ENCODE peak calls at places on chromosomes 4 and X, in five cellular contexts. F is uterus; T is naive thymus-derived CD4-positive, alpha-beta T cell; W is PC-9; U is CD8-positive, alpha-beta T cell. P is an unnamed sample.

GRCh38 chr4:177879851-177880250 is 437.6 kb upstream of the AGA start:
- DNase-seq in T (no peak), U (no peak), F (no peak), W (no peak), P (no peak)

GRCh38 chrX:114774691-114775090 is 190.8 kb downstream of the HTR2C start:
- DNase-seq in W (no peak), F (no peak), T (no peak), U (no peak), P (no peak)

GRCh38 chrX:51420610-51421009 is 75.8 kb downstream of the NUDT11 start:
- DNase-seq in T (peak; percentile 53), W (no peak), F (no peak), U (no peak), P (no peak)

GRCh38 chr4:139841464-139842195 is 176.0 kb downstream of the MGST2 start:
- DNase-seq in T (no peak), W (no peak), F (no peak), U (no peak), P (no peak)

GRCh38 chr4:124694306-124694705 is 18.2 kb downstream of the ANKRD50 start:
- DNase-seq in F (no peak), W (no peak), T (no peak), U (no peak), P (no peak)

GRCh38 chr4:89398146-89398545 is 90.5 kb upstream of the GPRIN3 start:
- DNase-seq in U (no peak), W (no peak), T (no peak), F (no peak), P (no peak)

GRCh38 chrX:137405449-137406140 is 160.3 kb upstream of the ZIC3 start:
- DNase-seq in U (no peak), F (no peak), W (no peak), T (no peak), P (no peak)

GRCh38 chr4:9962611-9963314 is 58.5 kb downstream of the SLC2A9 start:
- DNase-seq in W (no peak), T (no peak), F (no peak), U (no peak), P (no peak)

GRCh38 chr4:154317600-154317999 is 174.0 kb downstream of the DCHS2 start:
- DNase-seq in U (no peak), F (no peak), T (no peak), W (no peak), P (no peak)

GRCh38 chr4:151169223-151169622 is 69.8 kb downstream of the RPS3A start:
- DNase-seq in F (peak; percentile 92), T (no peak), W (no peak), U (no peak), P (no peak)

GRCh38 chrX:10467793-10468192 is 152.6 kb downstream of the MID1 start:
- DNase-seq in T (no peak), F (no peak), U (no peak), W (no peak), P (no peak)

GRCh38 chr4:177461606-177462005 is 19.4 kb upstream of the AGA start:
- DNase-seq in W (no peak), U (no peak), T (no peak), F (no peak), P (no peak)

GRCh38 chrX:111170017-111170416 is 74.0 kb downstream of the PAK3 start:
- DNase-seq in U (no peak), W (no peak), T (no peak), F (no peak), P (no peak)

GRCh38 chr4:24114444-24114843 is 224.6 kb upstream of the PPARGC1A start:
- DNase-seq in W (no peak), F (no peak), U (no peak), T (no peak), P (no peak)

GRCh38 chr4:22237846-22238513 is 277.9 kb downstream of the ADGRA3 start:
- DNase-seq in U (no peak), T (no peak), F (no peak), W (no peak), P (no peak)

GRCh38 chrX:10797493-10797892 is 177.1 kb upstream of the MID1 start:
- DNase-seq in W (no peak), U (no peak), F (no peak), T (no peak), P (no peak)

GRCh38 chr4:16196482-16197393 is 29.5 kb downstream of the TAPT1 start:
- DNase-seq in W (peak; percentile 51), U (no peak), F (no peak), T (peak; percentile 20), P (no peak)

GRCh38 chr4:16202598-16202997 is 23.7 kb downstream of the TAPT1 start:
- DNase-seq in T (no peak), F (no peak), W (no peak), U (no peak), P (no peak)

GRCh38 chr4:16198271-16198670 is 28.0 kb downstream of the TAPT1 start:
- DNase-seq in W (no peak), T (no peak), F (no peak), U (no peak), P (no peak)

GRCh38 chr4:16197842-16198241 is 28.4 kb downstream of the TAPT1 start:
- DNase-seq in U (no peak), F (no peak), W (no peak), T (no peak), P (no peak)

DNA sequence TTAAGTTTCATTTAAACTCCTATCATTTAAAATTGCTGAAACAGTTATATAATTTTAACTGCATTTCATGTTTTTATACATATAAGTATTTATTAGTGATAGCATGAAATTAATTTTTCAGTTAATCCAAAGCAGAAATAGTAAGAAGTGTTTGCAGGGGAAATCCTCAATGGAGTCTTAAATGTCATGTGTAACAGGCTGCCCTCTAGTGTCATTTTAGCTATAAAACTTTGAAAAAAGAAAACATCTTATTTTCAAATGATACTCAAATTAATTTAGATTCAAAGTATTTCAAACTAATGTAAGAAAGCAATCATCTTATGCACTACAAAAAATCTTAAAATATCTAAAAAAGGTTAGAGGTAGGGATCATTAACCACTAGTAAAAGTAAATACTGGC is 27.1 kb downstream of the TAPT1 start:
- DNase-seq in U (no peak), T (no peak), W (no peak), F (no peak), P (no peak)
- H3K36me3 ChIP-seq in U (no peaks in the 10 kb centered on the region), T (no peaks in the 10 kb centered on the region), W (no peaks in the 10 kb centered on the region), F (no peaks in the 10 kb centered on the region), P (no peaks in the 10 kb centered on the region)

GRCh38 chrX:291411-291901 is 10.3 kb downstream of the PLCXD1 start:
- DNase-seq in F (no peak), U (no peak), W (no peak), T (no peak), P (no peak)

GRCh38 chrX:295136-295535 is 14.0 kb downstream of the PLCXD1 start:
- DNase-seq in T (no peak), F (no peak), W (no peak), U (no peak), P (no peak)

GRCh38 chrX:288561-288991 is 7.4 kb downstream of the PLCXD1 start:
- DNase-seq in F (no peak), T (no peak), U (no peak), W (no peak), P (no peak)

GRCh38 chrX:290476-291166 is 9.4 kb downstream of the PLCXD1 start:
- DNase-seq in W (no peak), T (no peak), F (no peak), U (no peak), P (no peak)

GRCh38 chrX:292900-293897 is 12.0 kb downstream of the PLCXD1 start:
- DNase-seq in U (no peak), W (no peak), T (no peak), F (no peak), P (no peak)
- H3K36me3 ChIP-seq in U (peaks cover 23% of the 10 kb centered on the region), W (no peaks in the 10 kb centered on the region), T (no peaks in the 10 kb centered on the region), F (no peaks in the 10 kb centered on the region), P (peaks cover 50% of the 10 kb centered on the region)

DNA sequence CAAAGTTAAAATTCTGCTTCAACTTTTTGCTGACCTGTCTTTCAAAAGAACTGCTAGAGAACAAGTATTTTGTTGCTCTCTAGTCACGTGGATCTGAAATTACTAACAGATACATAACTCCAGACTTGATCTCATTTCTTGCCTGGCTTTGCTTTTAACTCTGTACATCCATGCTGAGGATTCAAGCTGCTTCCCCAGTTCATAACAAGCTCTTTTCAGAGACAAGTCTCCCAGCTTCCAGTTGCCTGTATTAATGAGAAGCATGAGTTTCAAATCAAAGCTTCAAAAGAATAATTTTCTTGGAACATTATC is 420.5 kb upstream of the INTU start:
- DNase-seq in T (no peak), W (no peak), F (no peak), U (no peak), P (no peak)
- H3K36me3 ChIP-seq in T (no peaks in the 10 kb centered on the region), W (no peaks in the 10 kb centered on the region), F (no peaks in the 10 kb centered on the region), U (no peaks in the 10 kb centered on the region), P (no peaks in the 10 kb centered on the region)

DNA sequence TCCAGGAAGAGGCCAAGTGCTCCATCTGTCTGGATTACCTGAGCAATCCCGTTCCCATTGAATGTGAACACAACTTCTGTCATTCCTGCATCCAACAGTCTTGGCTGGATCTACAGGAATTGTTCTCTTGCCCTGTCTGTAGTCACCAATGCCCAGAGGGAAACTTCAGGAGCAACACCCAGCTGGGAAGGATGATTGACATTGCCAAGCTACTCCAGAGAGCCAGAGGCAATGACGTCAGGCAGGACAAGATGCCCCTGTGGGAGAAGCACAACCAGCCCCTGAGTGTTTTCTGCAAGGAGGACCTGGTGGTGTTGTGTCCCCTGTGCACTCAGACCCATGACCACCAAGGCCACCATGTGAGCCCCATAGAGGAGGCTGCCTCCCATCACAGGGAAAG is 21.3 kb upstream of the TRIM60 start:
- DNase-seq in F (no peak), W (no peak), T (no peak), U (no peak), P (no peak)
- H3K36me3 ChIP-seq in F (no peaks in the 10 kb centered on the region), W (no peaks in the 10 kb centered on the region), T (no peaks in the 10 kb centered on the region), U (no peaks in the 10 kb centered on the region), P (no peaks in the 10 kb centered on the region)

GRCh38 chrX:15816453-15816838 is 26.2 kb downstream of the ZRSR2 start:
- DNase-seq in T (no peak), F (no peak), W (no peak), U (no peak), P (no peak)

GRCh38 chrX:15820106-15821073 is 30.1 kb downstream of the ZRSR2 start:
- DNase-seq in F (no peak), U (no peak), W (no peak), T (no peak), P (no peak)

GRCh38 chrX:15815779-15816452 is 25.6 kb downstream of the ZRSR2 start:
- DNase-seq in F (no peak), T (peak; percentile 22), U (no peak), W (no peak), P (no peak)

GRCh38 chrX:15814811-15815210 is 24.5 kb downstream of the ZRSR2 start:
- DNase-seq in F (no peak), W (no peak), T (peak; percentile 7), U (no peak), P (no peak)

GRCh38 chrX:15816886-15817285 is 26.6 kb downstream of the ZRSR2 start:
- DNase-seq in U (peak; percentile 53), T (peak; percentile 50), W (no peak), F (no peak), P (no peak)
- H3K36me3 ChIP-seq in U (peaks cover 8% of the 10 kb centered on the region), T (no peaks in the 10 kb centered on the region), W (no peaks in the 10 kb centered on the region), F (no peaks in the 10 kb centered on the region), P (no peaks in the 10 kb centered on the region)

GRCh38 chr4:17502764-17503163 is 9.1 kb downstream of the QDPR start:
- DNase-seq in W (no peak), U (no peak), T (no peak), F (no peak), P (no peak)
- H3K36me3 ChIP-seq in W (no peaks in the 10 kb centered on the region), U (peaks cover 42% of the 10 kb centered on the region), T (peaks cover 5% of the 10 kb centered on the region), F (no peaks in the 10 kb centered on the region), P (peaks cover 6% of the 10 kb centered on the region)

P was measured in vagina.